ENCODE peak calls at places on chromosomes 2 and 18, in seven cellular contexts. One of them, this sample, is unnamed.

GRCh38 chr2:152402780-152403388 is 67.9 kb downstream of the FMNL2 start:
- DNase-seq in mesenchymal stem cell: no peak
- DNase-seq in mesendoderm: no peak
- DNase-seq in IMR-90: no peak
- DNase-seq in H1: no peak
- DNase-seq in H9: no peak
- DNase-seq in neuronal stem cell: no peak
- DNase-seq in this sample: no peak

GRCh38 chr2:166338831-166339339 is 36.9 kb downstream of the SCN9A start:
- DNase-seq in mesenchymal stem cell: no peak
- DNase-seq in mesendoderm: no peak
- DNase-seq in IMR-90: no peak
- DNase-seq in H1: no peak
- DNase-seq in H9: no peak
- DNase-seq in neuronal stem cell: no peak
- DNase-seq in this sample: no peak

GRCh38 chr2:215409331-215410127 is 26.3 kb downstream of the FN1 start:
- DNase-seq in mesenchymal stem cell: no peak
- DNase-seq in mesendoderm: no peak
- DNase-seq in IMR-90: peak
- DNase-seq in H1: no peak
- DNase-seq in H9: no peak
- DNase-seq in neuronal stem cell: no peak
- DNase-seq in this sample: peak

GRCh38 chr2:42693013-42693575 is 70.8 kb downstream of the OXER1 start:
- DNase-seq in mesenchymal stem cell: no peak
- DNase-seq in mesendoderm: peak
- DNase-seq in IMR-90: no peak
- DNase-seq in H1: no peak
- DNase-seq in H9: no peak
- DNase-seq in neuronal stem cell: no peak
- DNase-seq in this sample: no peak

GRCh38 chr2:64228126-64228678 is 84.0 kb upstream of the PELI1 start:
- DNase-seq in mesenchymal stem cell: peak
- DNase-seq in mesendoderm: peak
- DNase-seq in IMR-90: peak
- DNase-seq in H1: peak
- DNase-seq in H9: peak
- DNase-seq in neuronal stem cell: peak
- DNase-seq in this sample: peak

GRCh38 chr2:85326406-85326945 is 1.3 kb downstream of the TGOLN2 start:
- DNase-seq in mesenchymal stem cell: peak
- DNase-seq in mesendoderm: peak
- DNase-seq in IMR-90: peak
- DNase-seq in H1: no peak
- DNase-seq in H9: no peak
- DNase-seq in neuronal stem cell: no peak
- DNase-seq in this sample: peak

GRCh38 chr2:113762377-113763118 is 6.1 kb upstream of the SLC35F5 start:
- DNase-seq in mesenchymal stem cell: peak
- DNase-seq in mesendoderm: peak
- DNase-seq in IMR-90: peak
- DNase-seq in H1: no peak
- DNase-seq in H9: no peak
- DNase-seq in neuronal stem cell: no peak
- DNase-seq in this sample: no peak

GRCh38 chr2:45260946-45261345 is 251.7 kb upstream of the SIX2 start:
- DNase-seq in mesenchymal stem cell: no peak
- DNase-seq in mesendoderm: no peak
- DNase-seq in IMR-90: no peak
- DNase-seq in H1: peak
- DNase-seq in H9: no peak
- DNase-seq in neuronal stem cell: no peak
- DNase-seq in this sample: no peak

GRCh38 chr18:31649894-31650719 is 34.3 kb downstream of the B4GALT6 start:
- DNase-seq in mesenchymal stem cell: no peak
- DNase-seq in mesendoderm: no peak
- DNase-seq in IMR-90: no peak
- DNase-seq in H1: no peak
- DNase-seq in H9: no peak
- DNase-seq in neuronal stem cell: no peak
- DNase-seq in this sample: no peak

GRCh38 chr18:29779096-29779495 is 1263.4 kb downstream of the DSC3 start:
- DNase-seq in mesenchymal stem cell: peak
- DNase-seq in mesendoderm: no peak
- DNase-seq in IMR-90: peak
- DNase-seq in H1: no peak
- DNase-seq in H9: no peak
- DNase-seq in neuronal stem cell: no peak
- DNase-seq in this sample: peak

GRCh38 chr2:180655842-180656454 is 324.5 kb upstream of the UBE2E3 start:
- DNase-seq in mesenchymal stem cell: no peak
- DNase-seq in mesendoderm: peak
- DNase-seq in IMR-90: no peak
- DNase-seq in H1: no peak
- DNase-seq in H9: no peak
- DNase-seq in neuronal stem cell: no peak
- DNase-seq in this sample: peak

GRCh38 chr2:173590278-173590811 is 235.7 kb downstream of the CDCA7 start:
- DNase-seq in mesenchymal stem cell: peak
- DNase-seq in mesendoderm: no peak
- DNase-seq in IMR-90: peak
- DNase-seq in H1: no peak
- DNase-seq in H9: no peak
- DNase-seq in neuronal stem cell: no peak
- DNase-seq in this sample: peak

GRCh38 chr2:15866563-15867193 is 73.7 kb upstream of the MYCN start:
- DNase-seq in mesenchymal stem cell: no peak
- DNase-seq in mesendoderm: no peak
- DNase-seq in IMR-90: no peak
- DNase-seq in H1: no peak
- DNase-seq in H9: no peak
- DNase-seq in neuronal stem cell: no peak
- DNase-seq in this sample: no peak

GRCh38 chr2:17059452-17059851 is 393.8 kb upstream of the CYRIA start:
- DNase-seq in mesenchymal stem cell: no peak
- DNase-seq in mesendoderm: no peak
- DNase-seq in IMR-90: no peak
- DNase-seq in H1: no peak
- DNase-seq in H9: no peak
- DNase-seq in neuronal stem cell: no peak
- DNase-seq in this sample: no peak

GRCh38 chr2:127231130-127231865 is 11.2 kb upstream of the CYP27C1 start:
- DNase-seq in mesenchymal stem cell: no peak
- DNase-seq in mesendoderm: no peak
- DNase-seq in IMR-90: peak
- DNase-seq in H1: no peak
- DNase-seq in H9: no peak
- DNase-seq in neuronal stem cell: no peak
- DNase-seq in this sample: no peak

GRCh38 chr2:80054339-80054675 is 250.2 kb downstream of the LRRTM1 start:
- DNase-seq in mesenchymal stem cell: no peak
- DNase-seq in mesendoderm: no peak
- DNase-seq in IMR-90: peak
- DNase-seq in H1: no peak
- DNase-seq in H9: no peak
- DNase-seq in neuronal stem cell: no peak
- DNase-seq in this sample: no peak

GRCh38 chr2:96344011-96344410 is 8.4 kb downstream of the NCAPH start:
- DNase-seq in mesenchymal stem cell: peak
- DNase-seq in mesendoderm: no peak
- DNase-seq in IMR-90: peak
- DNase-seq in H1: no peak
- DNase-seq in H9: no peak
- DNase-seq in neuronal stem cell: no peak
- DNase-seq in this sample: no peak

GRCh38 chr18:61669320-61669719 is 223.5 kb downstream of the RNF152 start:
- DNase-seq in mesenchymal stem cell: no peak
- DNase-seq in mesendoderm: no peak
- DNase-seq in IMR-90: peak
- DNase-seq in H1: no peak
- DNase-seq in H9: no peak
- DNase-seq in neuronal stem cell: no peak
- DNase-seq in this sample: no peak

GRCh38 chr2:119837350-119837749 is 77.6 kb downstream of the PTPN4 start:
- DNase-seq in mesenchymal stem cell: no peak
- DNase-seq in mesendoderm: no peak
- DNase-seq in IMR-90: no peak
- DNase-seq in H1: no peak
- DNase-seq in H9: no peak
- DNase-seq in neuronal stem cell: no peak
- DNase-seq in this sample: no peak

GRCh38 chr2:73112026-73112912 is 479 bp downstream of the RAB11FIP5 start:
- DNase-seq in mesenchymal stem cell: peak
- DNase-seq in mesendoderm: peak
- DNase-seq in IMR-90: peak
- DNase-seq in H1: peak
- DNase-seq in H9: peak
- DNase-seq in neuronal stem cell: peak
- DNase-seq in this sample: peak

GRCh38 chr2:133171396-133172004 is 396.8 kb downstream of the NCKAP5 start:
- DNase-seq in mesenchymal stem cell: peak
- DNase-seq in mesendoderm: peak
- DNase-seq in IMR-90: peak
- DNase-seq in H1: no peak
- DNase-seq in H9: no peak
- DNase-seq in neuronal stem cell: peak
- DNase-seq in this sample: peak

GRCh38 chr18:48098538-48098937 is 168.1 kb upstream of the SMAD2 start:
- DNase-seq in mesenchymal stem cell: no peak
- DNase-seq in mesendoderm: no peak
- DNase-seq in IMR-90: no peak
- DNase-seq in H1: no peak
- DNase-seq in H9: no peak
- DNase-seq in neuronal stem cell: no peak
- DNase-seq in this sample: no peak

GRCh38 chr18:50061876-50062517 is 132.9 kb downstream of the MYO5B start:
- DNase-seq in mesenchymal stem cell: no peak
- DNase-seq in mesendoderm: no peak
- DNase-seq in IMR-90: no peak
- DNase-seq in H1: no peak
- DNase-seq in H9: no peak
- DNase-seq in neuronal stem cell: no peak
- DNase-seq in this sample: no peak

GRCh38 chr2:16462965-16463364 is 202.7 kb downstream of the CYRIA start:
- DNase-seq in mesenchymal stem cell: no peak
- DNase-seq in mesendoderm: no peak
- DNase-seq in IMR-90: no peak
- DNase-seq in H1: no peak
- DNase-seq in H9: no peak
- DNase-seq in neuronal stem cell: no peak
- DNase-seq in this sample: no peak

GRCh38 chr2:120797421-120798289 is 62.0 kb downstream of the GLI2 start:
- DNase-seq in mesenchymal stem cell: no peak
- DNase-seq in mesendoderm: no peak
- DNase-seq in IMR-90: no peak
- DNase-seq in H1: no peak
- DNase-seq in H9: peak
- DNase-seq in neuronal stem cell: no peak
- DNase-seq in this sample: no peak

GRCh38 chr2:85308951-85309555 is 18.7 kb downstream of the TGOLN2 start:
- DNase-seq in mesenchymal stem cell: peak
- DNase-seq in mesendoderm: no peak
- DNase-seq in IMR-90: peak
- DNase-seq in H1: no peak
- DNase-seq in H9: no peak
- DNase-seq in neuronal stem cell: no peak
- DNase-seq in this sample: no peak

GRCh38 chr2:30778611-30779010 is 28.6 kb downstream of the CAPN13 start:
- DNase-seq in mesenchymal stem cell: no peak
- DNase-seq in mesendoderm: no peak
- DNase-seq in IMR-90: no peak
- DNase-seq in H1: peak
- DNase-seq in H9: no peak
- DNase-seq in neuronal stem cell: no peak
- DNase-seq in this sample: no peak

DNA sequence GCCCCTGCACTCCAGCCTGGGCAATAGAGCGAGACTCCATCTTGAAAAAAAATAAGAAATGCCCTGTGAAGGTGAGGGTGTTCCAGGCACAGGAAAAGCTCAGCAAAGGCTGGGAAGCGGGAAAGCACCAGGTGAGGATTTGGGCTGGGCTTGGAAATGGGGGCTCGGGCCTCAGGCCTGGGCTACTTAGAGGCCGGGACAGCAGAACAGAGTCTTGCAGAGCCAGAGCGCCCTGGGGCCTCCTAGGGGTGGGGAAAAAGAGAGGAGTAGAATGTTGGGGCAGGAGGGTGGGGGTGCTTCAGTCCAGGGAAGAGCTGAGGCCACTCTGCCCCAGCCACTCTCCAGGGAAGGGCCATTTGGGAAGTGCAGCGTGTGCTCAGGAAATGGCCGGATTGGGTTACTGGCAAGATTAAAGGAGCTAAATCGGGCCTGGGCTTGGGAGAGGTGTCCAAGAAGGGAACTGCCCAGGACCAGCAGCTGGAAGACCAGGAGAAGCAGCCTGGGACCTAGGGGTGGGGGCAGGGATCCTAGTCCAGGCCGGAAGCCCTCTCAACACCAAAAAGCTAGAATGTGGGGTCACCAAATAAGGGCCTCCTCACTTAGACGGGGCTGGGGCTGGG is 13.8 kb upstream of the DES start:
- DNase-seq in mesenchymal stem cell: no peak
- DNase-seq in mesendoderm: no peak
- DNase-seq in IMR-90: no peak
- DNase-seq in H1: no peak
- DNase-seq in H9: no peak
- DNase-seq in neuronal stem cell: no peak
- DNase-seq in this sample: no peak
- H3K27ac ChIP-seq in mesenchymal stem cell: no peak
- H3K27ac ChIP-seq in mesendoderm: no peak
- H3K27ac ChIP-seq in IMR-90: no peak
- H3K27ac ChIP-seq in H1: no peak
- H3K27ac ChIP-seq in H9: no peak
- H3K27ac ChIP-seq in neuronal stem cell: no peak
- H3K27ac ChIP-seq in this sample: no peak

GRCh38 chr2:239273280-239274234 is 127.3 kb downstream of the HDAC4 start:
- DNase-seq in mesenchymal stem cell: no peak
- DNase-seq in mesendoderm: no peak
- DNase-seq in IMR-90: no peak
- DNase-seq in H1: no peak
- DNase-seq in H9: no peak
- DNase-seq in neuronal stem cell: no peak
- DNase-seq in this sample: no peak
- H3K23ac ChIP-seq in mesenchymal stem cell: no peak
- H3K23ac ChIP-seq in mesendoderm: no peak
- H3K23ac ChIP-seq in IMR-90: no peak
- H3K23ac ChIP-seq in H1: no peak
- H3K23ac ChIP-seq in H9: no peak
- H3K23ac ChIP-seq in neuronal stem cell: no peak
- H3K23ac ChIP-seq in this sample: no peak

GRCh38 chr2:157291018-157291417 is 33.5 kb downstream of the GALNT5 start:
- DNase-seq in mesenchymal stem cell: no peak
- DNase-seq in mesendoderm: no peak
- DNase-seq in IMR-90: peak
- DNase-seq in H1: no peak
- DNase-seq in H9: no peak
- DNase-seq in neuronal stem cell: no peak
- DNase-seq in this sample: no peak
- H3K18ac ChIP-seq in mesenchymal stem cell: no peak
- H3K18ac ChIP-seq in mesendoderm: no peak
- H3K18ac ChIP-seq in IMR-90: no peak
- H3K18ac ChIP-seq in H1: no peak
- H3K18ac ChIP-seq in H9: no peak
- H3K18ac ChIP-seq in neuronal stem cell: no peak
- H3K18ac ChIP-seq in this sample: no peak

GRCh38 chr18:3283908-3284307 is 22.0 kb downstream of the MYL12B start:
- DNase-seq in mesenchymal stem cell: no peak
- DNase-seq in mesendoderm: no peak
- DNase-seq in IMR-90: no peak
- DNase-seq in H1: no peak
- DNase-seq in H9: no peak
- DNase-seq in neuronal stem cell: no peak
- DNase-seq in this sample: no peak
- H3K27ac ChIP-seq in mesenchymal stem cell: no peak
- H3K27ac ChIP-seq in mesendoderm: no peak
- H3K27ac ChIP-seq in IMR-90: no peak
- H3K27ac ChIP-seq in H1: no peak
- H3K27ac ChIP-seq in H9: no peak
- H3K27ac ChIP-seq in neuronal stem cell: no peak
- H3K27ac ChIP-seq in this sample: no peak

This sample was measured in trophoblast cell.